ENCODE peak calls at places on chromosomes 4 and X, in four cellular contexts. C is hepatocyte, A is OCI-LY7, T is PC-3. M is an unnamed sample.

GRCh38 chr4:84870398-84871163 is 95.9 kb downstream of the WDFY3 start:
- DNase-seq in C (peak), A (no peak), T (peak), M (peak)

GRCh38 chrX:153576961-153577360 is 22.0 kb downstream of the CCNQ start:
- DNase-seq in C (no peak), A (no peak), T (no peak), M (no peak)

GRCh38 chrX:74924449-74925209 is 623 bp downstream of the NEXMIF start:
- DNase-seq in C (peak), A (no peak), T (no peak), M (peak)

GRCh38 chr4:66357316-66357715 is 687.0 kb upstream of the EPHA5 start:
- DNase-seq in C (no peak), A (no peak), T (peak), M (no peak)

GRCh38 chr4:146401274-146401673 is 120.5 kb downstream of the SLC10A7 start:
- DNase-seq in C (no peak), A (no peak), T (no peak), M (no peak)

GRCh38 chr4:74157116-74157742 is 689 bp upstream of the MTHFD2L start:
- DNase-seq in C (no peak), A (no peak), T (no peak), M (peak)

GRCh38 chr4:169899295-169899694 is 126.9 kb downstream of the MFAP3L start:
- DNase-seq in C (no peak), A (no peak), T (peak), M (no peak)

GRCh38 chr4:81970454-81970853 is 403.3 kb downstream of the HNRNPD start:
- DNase-seq in C (no peak), A (no peak), T (no peak), M (no peak)

GRCh38 chr4:112340048-112340447 is 42.9 kb downstream of the ALPK1 start:
- DNase-seq in C (no peak), A (no peak), T (no peak), M (no peak)

GRCh38 chr4:111639876-111640275 is 505.4 kb upstream of the FAM241A start:
- DNase-seq in C (peak), A (no peak), T (peak), M (peak)

GRCh38 chr4:37476256-37476655 is 209.9 kb downstream of the RELL1 start:
- DNase-seq in C (no peak), A (no peak), T (no peak), M (no peak)

GRCh38 chrX:47802589-47802988 is 34.1 kb upstream of the ZNF81 start:
- DNase-seq in C (no peak), A (no peak), T (peak), M (peak)

GRCh38 chr4:11496313-11496956 is 67.7 kb upstream of the HS3ST1 start:
- DNase-seq in C (no peak), A (no peak), T (peak), M (no peak)

GRCh38 chr4:183327827-183328226 is 5.6 kb upstream of the CLDN24 start:
- DNase-seq in C (no peak), A (no peak), T (no peak), M (no peak)

GRCh38 chr4:71648923-71649322 is 135.0 kb downstream of the GC start:
- DNase-seq in C (no peak), A (no peak), T (peak), M (no peak)

GRCh38 chr4:158181906-158182305 is 9.1 kb upstream of the GASK1B start:
- DNase-seq in C (no peak), A (no peak), T (no peak), M (no peak)

GRCh38 chrX:106039920-106040319 is 1.4 kb upstream of the SERPINA7 start:
- DNase-seq in C (peak), A (no peak), T (peak), M (no peak)

GRCh38 chr4:23423540-23423939 is 466.3 kb downstream of the PPARGC1A start:
- DNase-seq in C (no peak), A (no peak), T (no peak), M (no peak)

GRCh38 chr4:60562353-60562752 is 637.8 kb upstream of the ADGRL3 start:
- DNase-seq in C (no peak), A (no peak), T (no peak), M (no peak)

GRCh38 chrX:7147431-7147977 is at the start of gene STS:
- DNase-seq in C (peak), A (peak), T (no peak), M (no peak)

GRCh38 chr4:82522472-82522871 is 39.3 kb downstream of the TMEM150C start:
- DNase-seq in C (no peak), A (no peak), T (no peak), M (no peak)

GRCh38 chrX:100748133-100748532 is 16.2 kb upstream of the SYTL4 start:
- DNase-seq in C (no peak), A (no peak), T (peak), M (no peak)

GRCh38 chrX:100745205-100745604 is 13.3 kb upstream of the SYTL4 start:
- DNase-seq in C (no peak), A (no peak), T (no peak), M (no peak)

GRCh38 chrX:100747090-100747489 is 15.2 kb upstream of the SYTL4 start:
- DNase-seq in C (no peak), A (no peak), T (no peak), M (no peak)

GRCh38 chrX:100745806-100746537 is 14.1 kb upstream of the SYTL4 start:
- DNase-seq in C (no peak), A (no peak), T (no peak), M (no peak)

GRCh38 chrX:100750901-100751300 is 19.0 kb upstream of the SYTL4 start:
- DNase-seq in C (no peak), A (no peak), T (peak), M (no peak)
- H2AFZ ChIP-seq in C (no peak), A (no peak), T (no peak), M (no peak)

GRCh38 chrX:45806410-45807121 is 605.9 kb upstream of the DIPK2B start:
- DNase-seq in C (peak), A (no peak), T (no peak), M (peak)

GRCh38 chrX:45803383-45803921 is 602.8 kb upstream of the DIPK2B start:
- DNase-seq in C (no peak), A (no peak), T (peak), M (peak)

GRCh38 chrX:45799576-45799975 is 598.9 kb upstream of the DIPK2B start:
- DNase-seq in C (no peak), A (no peak), T (no peak), M (no peak)

GRCh38 chrX:45801554-45801953 is 600.9 kb upstream of the DIPK2B start:
- DNase-seq in C (peak), A (peak), T (peak), M (peak)
- H3K4me2 ChIP-seq in C (no peak), A (no peak), T (peak), M (peak)

GRCh38 chrX:76433219-76433618 is 5.7 kb downstream of the MAGEE1 start:
- DNase-seq in C (no peak), A (no peak), T (no peak), M (no peak)

GRCh38 chrX:76428243-76429130 is 977 bp downstream of the MAGEE1 start:
- DNase-seq in C (peak), A (no peak), T (no peak), M (peak)

DNA sequence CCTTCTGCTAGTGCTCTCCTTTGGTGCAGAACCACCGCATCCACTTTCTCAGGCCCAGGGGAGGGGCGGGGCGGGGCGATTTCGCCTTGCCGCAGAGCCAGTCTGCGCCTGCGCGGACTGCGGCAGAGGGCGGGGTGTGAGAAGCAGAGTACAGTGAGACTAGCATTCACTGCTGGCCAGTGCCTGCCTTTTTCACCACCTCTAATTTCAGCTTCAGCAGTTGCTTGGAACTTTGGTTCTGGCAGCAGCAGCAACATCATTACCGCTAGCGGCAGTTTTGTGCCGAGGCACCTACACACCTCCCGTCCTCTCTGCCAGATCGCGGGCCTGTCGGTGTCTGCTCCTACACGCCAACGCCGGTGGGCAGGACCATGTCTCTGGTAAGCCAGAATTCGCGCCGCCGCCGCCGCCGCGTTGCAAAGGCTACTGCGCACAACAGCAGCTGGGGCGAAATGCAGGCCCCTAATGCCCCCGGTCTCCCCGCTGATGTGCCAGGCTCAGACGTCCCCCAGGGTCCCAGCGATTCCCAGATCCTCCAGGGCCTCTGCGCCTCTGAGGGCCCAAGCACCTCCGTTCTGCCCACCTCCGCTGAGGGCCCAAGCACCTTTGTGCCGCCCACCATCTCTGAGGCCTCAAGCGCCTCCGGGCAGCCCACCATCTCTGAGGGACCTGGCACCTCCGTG is at the start of gene MAGEE1:
- DNase-seq in C (peak), A (peak), T (peak), M (peak)
- TF ChIP-seq EZH2phosphoT487 in C (no peak), A (no peak), T (no peak), M (no peak)

DNA sequence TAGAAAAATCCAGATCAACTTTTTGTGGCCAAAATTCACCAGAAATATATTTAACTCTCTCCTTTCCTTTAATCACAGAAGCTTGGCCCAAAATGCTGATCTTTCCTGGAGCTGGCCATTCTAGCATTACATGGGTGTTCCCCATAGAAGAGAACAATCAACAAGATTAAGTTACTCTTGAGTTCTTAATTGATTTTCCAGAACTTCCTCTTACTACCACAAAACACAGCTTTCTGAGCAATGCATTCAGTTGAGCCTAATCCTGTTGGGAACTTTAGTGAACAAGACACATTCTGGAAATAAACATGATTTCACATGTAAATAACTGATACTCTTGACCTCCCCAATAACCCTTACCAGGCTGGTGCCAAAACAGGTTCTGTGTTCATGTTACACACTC is 45.4 kb upstream of the STIM2 start:
- DNase-seq in C (no peak), A (no peak), T (no peak), M (no peak)
- H2AFZ ChIP-seq in C (no peak), A (peak), T (no peak), M (no peak)

DNA sequence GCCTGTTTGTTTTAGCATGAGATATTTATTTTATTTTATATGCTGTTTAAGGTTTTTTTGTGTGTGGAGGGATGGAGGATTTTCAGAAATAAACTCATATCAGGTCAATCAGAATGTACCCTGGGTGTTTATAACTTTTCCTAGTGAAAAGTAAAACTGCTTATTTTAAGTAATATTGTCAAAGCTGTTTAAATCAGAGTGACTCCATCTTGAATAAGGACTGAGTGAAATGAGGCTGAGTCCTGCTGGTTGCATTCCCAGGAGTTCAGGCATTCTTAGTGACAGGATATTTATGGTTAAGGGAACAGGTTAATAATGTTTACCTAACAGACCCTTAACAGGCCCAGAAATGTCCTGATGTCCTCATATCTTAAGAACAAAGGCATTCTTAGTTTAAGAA is 1160.9 kb upstream of the PCDH7 start:
- DNase-seq in C (no peak), A (no peak), T (no peak), M (no peak)
- H3K4me2 ChIP-seq in C (no peak), A (no peak), T (no peak), M (no peak)

DNA sequence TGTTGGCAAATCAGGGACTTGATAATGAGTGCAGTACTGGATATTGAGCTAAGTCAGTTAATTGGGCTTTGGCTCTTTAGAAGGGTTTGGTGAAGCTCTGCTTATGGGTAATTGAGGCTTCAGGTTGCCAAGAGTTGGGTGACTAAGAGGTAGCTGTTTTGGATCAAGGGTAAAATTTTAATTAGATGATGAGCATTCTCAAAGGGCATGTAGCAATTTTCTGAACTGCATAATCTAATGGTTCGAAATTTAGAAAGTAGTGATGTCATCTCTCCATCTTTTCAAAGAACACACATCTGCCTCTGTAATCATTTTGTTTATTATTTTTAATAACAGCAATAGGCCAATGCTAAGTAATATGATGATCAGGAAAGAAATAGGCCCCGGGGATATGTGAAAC is 5.5 kb upstream of the TRIM2 start:
- DNase-seq in C (no peak), A (no peak), T (no peak), M (peak)
- TF ChIP-seq EZH2phosphoT487 in C (no peak), A (no peak), T (no peak), M (no peak)

M was measured in GM23248.